ENCODE peak calls at places on chromosome X, in ten cellular contexts. One of them, this sample, is unnamed.

GRCh38 chrX:427812-428725 is 41.4 kb upstream of the PPP2R3B start:
- DNase-seq in NCI-H510A treated with DMSO at 0.1 percent for 48 hours: no peak
- DNase-seq in NCI-H460: peak
- DNase-seq in iris pigment epithelial cell: peak
- DNase-seq in T-helper 9 cell: no peak
- DNase-seq in nephron progenitor cell: peak
- DNase-seq in GM04504: peak
- DNase-seq in NCI-H1105 treated with DMSO at 0.1 percent for 48 hours: no peak
- DNase-seq in effector memory CD4-positive, alpha-beta T cell: no peak
- DNase-seq in activated T-cell treated with anti-CD3 and anti-CD28 coated beads, Interleukin-2, amount 50 U/mL, for 72 hours: peak
- DNase-seq in this sample: no peak

GRCh38 chrX:28120076-28120475 is 138.8 kb upstream of the DCAF8L1 start:
- DNase-seq in NCI-H510A treated with DMSO at 0.1 percent for 48 hours: no peak
- DNase-seq in NCI-H460: no peak
- DNase-seq in iris pigment epithelial cell: no peak
- DNase-seq in T-helper 9 cell: no peak
- DNase-seq in nephron progenitor cell: no peak
- DNase-seq in GM04504: no peak
- DNase-seq in NCI-H1105 treated with DMSO at 0.1 percent for 48 hours: no peak
- DNase-seq in effector memory CD4-positive, alpha-beta T cell: no peak
- DNase-seq in activated T-cell treated with anti-CD3 and anti-CD28 coated beads, Interleukin-2, amount 50 U/mL, for 72 hours: no peak
- DNase-seq in this sample: no peak

GRCh38 chrX:132023896-132024386 is 839 bp downstream of the STK26 start:
- DNase-seq in NCI-H510A treated with DMSO at 0.1 percent for 48 hours: peak
- DNase-seq in NCI-H460: no peak
- DNase-seq in iris pigment epithelial cell: no peak
- DNase-seq in T-helper 9 cell: peak
- DNase-seq in nephron progenitor cell: peak
- DNase-seq in GM04504: no peak
- DNase-seq in NCI-H1105 treated with DMSO at 0.1 percent for 48 hours: no peak
- DNase-seq in effector memory CD4-positive, alpha-beta T cell: peak
- DNase-seq in activated T-cell treated with anti-CD3 and anti-CD28 coated beads, Interleukin-2, amount 50 U/mL, for 72 hours: peak
- DNase-seq in this sample: peak

GRCh38 chrX:101195442-101196173 is 24.0 kb upstream of the DRP2 start:
- DNase-seq in NCI-H510A treated with DMSO at 0.1 percent for 48 hours: no peak
- DNase-seq in NCI-H460: no peak
- DNase-seq in iris pigment epithelial cell: no peak
- DNase-seq in T-helper 9 cell: no peak
- DNase-seq in nephron progenitor cell: no peak
- DNase-seq in GM04504: no peak
- DNase-seq in NCI-H1105 treated with DMSO at 0.1 percent for 48 hours: no peak
- DNase-seq in effector memory CD4-positive, alpha-beta T cell: no peak
- DNase-seq in activated T-cell treated with anti-CD3 and anti-CD28 coated beads, Interleukin-2, amount 50 U/mL, for 72 hours: no peak
- DNase-seq in this sample: no peak

GRCh38 chrX:10085223-10085622 is 71.6 kb upstream of the CLCN4 start:
- DNase-seq in NCI-H510A treated with DMSO at 0.1 percent for 48 hours: no peak
- DNase-seq in NCI-H460: no peak
- DNase-seq in iris pigment epithelial cell: peak
- DNase-seq in T-helper 9 cell: no peak
- DNase-seq in nephron progenitor cell: no peak
- DNase-seq in GM04504: no peak
- DNase-seq in NCI-H1105 treated with DMSO at 0.1 percent for 48 hours: no peak
- DNase-seq in effector memory CD4-positive, alpha-beta T cell: no peak
- DNase-seq in activated T-cell treated with anti-CD3 and anti-CD28 coated beads, Interleukin-2, amount 50 U/mL, for 72 hours: no peak
- DNase-seq in this sample: no peak

GRCh38 chrX:10109695-10110094 is 47.1 kb upstream of the CLCN4 start:
- DNase-seq in NCI-H510A treated with DMSO at 0.1 percent for 48 hours: no peak
- DNase-seq in NCI-H460: no peak
- DNase-seq in iris pigment epithelial cell: no peak
- DNase-seq in T-helper 9 cell: no peak
- DNase-seq in nephron progenitor cell: no peak
- DNase-seq in GM04504: no peak
- DNase-seq in NCI-H1105 treated with DMSO at 0.1 percent for 48 hours: no peak
- DNase-seq in effector memory CD4-positive, alpha-beta T cell: no peak
- DNase-seq in activated T-cell treated with anti-CD3 and anti-CD28 coated beads, Interleukin-2, amount 50 U/mL, for 72 hours: no peak
- DNase-seq in this sample: no peak

GRCh38 chrX:119512145-119512800 is 44.0 kb downstream of the SLC25A5 start:
- DNase-seq in NCI-H510A treated with DMSO at 0.1 percent for 48 hours: peak
- DNase-seq in NCI-H460: peak
- DNase-seq in iris pigment epithelial cell: peak
- DNase-seq in T-helper 9 cell: no peak
- DNase-seq in nephron progenitor cell: peak
- DNase-seq in GM04504: peak
- DNase-seq in NCI-H1105 treated with DMSO at 0.1 percent for 48 hours: peak
- DNase-seq in effector memory CD4-positive, alpha-beta T cell: no peak
- DNase-seq in activated T-cell treated with anti-CD3 and anti-CD28 coated beads, Interleukin-2, amount 50 U/mL, for 72 hours: peak
- DNase-seq in this sample: no peak

GRCh38 chrX:85309717-85310116 is 65.9 kb downstream of the ZNF711 start:
- DNase-seq in NCI-H510A treated with DMSO at 0.1 percent for 48 hours: no peak
- DNase-seq in NCI-H460: no peak
- DNase-seq in iris pigment epithelial cell: no peak
- DNase-seq in T-helper 9 cell: no peak
- DNase-seq in nephron progenitor cell: no peak
- DNase-seq in GM04504: no peak
- DNase-seq in NCI-H1105 treated with DMSO at 0.1 percent for 48 hours: no peak
- DNase-seq in effector memory CD4-positive, alpha-beta T cell: no peak
- DNase-seq in activated T-cell treated with anti-CD3 and anti-CD28 coated beads, Interleukin-2, amount 50 U/mL, for 72 hours: no peak
- DNase-seq in this sample: no peak

GRCh38 chrX:77502951-77503525 is 55.8 kb downstream of the FGF16 start:
- DNase-seq in NCI-H510A treated with DMSO at 0.1 percent for 48 hours: no peak
- DNase-seq in NCI-H460: no peak
- DNase-seq in iris pigment epithelial cell: no peak
- DNase-seq in T-helper 9 cell: no peak
- DNase-seq in nephron progenitor cell: no peak
- DNase-seq in GM04504: no peak
- DNase-seq in NCI-H1105 treated with DMSO at 0.1 percent for 48 hours: no peak
- DNase-seq in effector memory CD4-positive, alpha-beta T cell: no peak
- DNase-seq in activated T-cell treated with anti-CD3 and anti-CD28 coated beads, Interleukin-2, amount 50 U/mL, for 72 hours: no peak
- DNase-seq in this sample: no peak

GRCh38 chrX:80173261-80173660 is 158.7 kb downstream of the TBX22 start:
- DNase-seq in NCI-H510A treated with DMSO at 0.1 percent for 48 hours: no peak
- DNase-seq in NCI-H460: no peak
- DNase-seq in iris pigment epithelial cell: no peak
- DNase-seq in T-helper 9 cell: no peak
- DNase-seq in nephron progenitor cell: no peak
- DNase-seq in GM04504: no peak
- DNase-seq in NCI-H1105 treated with DMSO at 0.1 percent for 48 hours: no peak
- DNase-seq in effector memory CD4-positive, alpha-beta T cell: no peak
- DNase-seq in activated T-cell treated with anti-CD3 and anti-CD28 coated beads, Interleukin-2, amount 50 U/mL, for 72 hours: no peak
- DNase-seq in this sample: no peak

GRCh38 chrX:35406386-35406785 is 391.8 kb upstream of the MAGEB16 start:
- DNase-seq in NCI-H510A treated with DMSO at 0.1 percent for 48 hours: no peak
- DNase-seq in NCI-H460: no peak
- DNase-seq in iris pigment epithelial cell: no peak
- DNase-seq in T-helper 9 cell: no peak
- DNase-seq in nephron progenitor cell: no peak
- DNase-seq in GM04504: no peak
- DNase-seq in NCI-H1105 treated with DMSO at 0.1 percent for 48 hours: no peak
- DNase-seq in effector memory CD4-positive, alpha-beta T cell: no peak
- DNase-seq in activated T-cell treated with anti-CD3 and anti-CD28 coated beads, Interleukin-2, amount 50 U/mL, for 72 hours: no peak
- DNase-seq in this sample: no peak

GRCh38 chrX:13386092-13386491 is 66.2 kb upstream of the ATXN3L start:
- DNase-seq in NCI-H510A treated with DMSO at 0.1 percent for 48 hours: no peak
- DNase-seq in NCI-H460: no peak
- DNase-seq in iris pigment epithelial cell: no peak
- DNase-seq in T-helper 9 cell: no peak
- DNase-seq in nephron progenitor cell: no peak
- DNase-seq in GM04504: no peak
- DNase-seq in NCI-H1105 treated with DMSO at 0.1 percent for 48 hours: no peak
- DNase-seq in effector memory CD4-positive, alpha-beta T cell: no peak
- DNase-seq in activated T-cell treated with anti-CD3 and anti-CD28 coated beads, Interleukin-2, amount 50 U/mL, for 72 hours: no peak
- DNase-seq in this sample: no peak

GRCh38 chrX:31397119-31397518 is 325.3 kb upstream of the FTHL17 start:
- DNase-seq in NCI-H510A treated with DMSO at 0.1 percent for 48 hours: no peak
- DNase-seq in NCI-H460: no peak
- DNase-seq in iris pigment epithelial cell: peak
- DNase-seq in T-helper 9 cell: no peak
- DNase-seq in nephron progenitor cell: no peak
- DNase-seq in GM04504: peak
- DNase-seq in NCI-H1105 treated with DMSO at 0.1 percent for 48 hours: no peak
- DNase-seq in effector memory CD4-positive, alpha-beta T cell: no peak
- DNase-seq in activated T-cell treated with anti-CD3 and anti-CD28 coated beads, Interleukin-2, amount 50 U/mL, for 72 hours: no peak
- DNase-seq in this sample: no peak

GRCh38 chrX:45758738-45759397 is 558.2 kb upstream of the DIPK2B start:
- DNase-seq in NCI-H510A treated with DMSO at 0.1 percent for 48 hours: no peak
- DNase-seq in NCI-H460: no peak
- DNase-seq in iris pigment epithelial cell: no peak
- DNase-seq in T-helper 9 cell: no peak
- DNase-seq in nephron progenitor cell: no peak
- DNase-seq in GM04504: no peak
- DNase-seq in NCI-H1105 treated with DMSO at 0.1 percent for 48 hours: no peak
- DNase-seq in effector memory CD4-positive, alpha-beta T cell: no peak
- DNase-seq in activated T-cell treated with anti-CD3 and anti-CD28 coated beads, Interleukin-2, amount 50 U/mL, for 72 hours: peak
- DNase-seq in this sample: peak

GRCh38 chrX:118502121-118502794 is 6.6 kb downstream of the DOCK11 start:
- DNase-seq in NCI-H510A treated with DMSO at 0.1 percent for 48 hours: no peak
- DNase-seq in NCI-H460: no peak
- DNase-seq in iris pigment epithelial cell: peak
- DNase-seq in T-helper 9 cell: no peak
- DNase-seq in nephron progenitor cell: no peak
- DNase-seq in GM04504: no peak
- DNase-seq in NCI-H1105 treated with DMSO at 0.1 percent for 48 hours: no peak
- DNase-seq in effector memory CD4-positive, alpha-beta T cell: no peak
- DNase-seq in activated T-cell treated with anti-CD3 and anti-CD28 coated beads, Interleukin-2, amount 50 U/mL, for 72 hours: no peak
- DNase-seq in this sample: no peak

GRCh38 chrX:23816179-23816578 is 33.2 kb downstream of the SAT1 start:
- DNase-seq in NCI-H510A treated with DMSO at 0.1 percent for 48 hours: no peak
- DNase-seq in NCI-H460: no peak
- DNase-seq in iris pigment epithelial cell: no peak
- DNase-seq in T-helper 9 cell: no peak
- DNase-seq in nephron progenitor cell: no peak
- DNase-seq in GM04504: no peak
- DNase-seq in NCI-H1105 treated with DMSO at 0.1 percent for 48 hours: no peak
- DNase-seq in effector memory CD4-positive, alpha-beta T cell: no peak
- DNase-seq in activated T-cell treated with anti-CD3 and anti-CD28 coated beads, Interleukin-2, amount 50 U/mL, for 72 hours: no peak
- DNase-seq in this sample: no peak

This sample was measured in NK-92 treated with Interleukin-12 subunit alpha and Interleukin-12 subunit beta, amount 100 ng/mL, for 24 hours.